ENCODE peak calls at places on chromosome 19, in eight cellular contexts. F is HepG2, D is breast epithelium, O is sigmoid colon, C is H1, U is K562, A is tibial nerve, E is transverse colon. Y is an unnamed sample.
A peak's percentile ranks its signal among the peaks of the same experiment; 100 is the strongest.

GRCh38 chr19:41774515-41774980 is 19.2 kb downstream of the CEACAM6 start:
- DNase-seq in O (no peak), D (no peak), E (peak; percentile 84), F (no peak), A (no peak), U (no peak), C (no peak), Y (no peak)

GRCh38 chr19:18443831-18444230 is 5.9 kb upstream of the ISYNA1 start:
- DNase-seq in U (no peak), E (no peak), C (no peak), O (no peak), F (no peak), D (no peak), A (no peak), Y (no peak)

GRCh38 chr19:30920238-30920637 is 429.0 kb downstream of the TSHZ3 start:
- DNase-seq in F (no peak), U (no peak), A (no peak), C (no peak), E (no peak), O (no peak), D (no peak), Y (no peak)

GRCh38 chr19:1004803-1005664 is 4.8 kb downstream of the GRIN3B start:
- DNase-seq in O (no peak), U (no peak), E (no peak), F (no peak), D (no peak), A (no peak), C (no peak), Y (no peak)

GRCh38 chr19:35223856-35224505 is 4.6 kb downstream of the FAM187B start:
- DNase-seq in U (no peak), E (no peak), O (no peak), D (no peak), C (no peak), F (no peak), A (no peak), Y (no peak)

GRCh38 chr19:3129112-3129511 is 6.7 kb upstream of the GNA15 start:
- DNase-seq in E (no peak), C (no peak), A (no peak), F (peak; percentile 35), U (no peak), D (no peak), O (no peak), Y (no peak)

GRCh38 chr19:44959691-44960090 is 4.5 kb downstream of the CLPTM1 start:
- DNase-seq in E (no peak), A (no peak), O (no peak), U (no peak), D (no peak), C (no peak), F (no peak), Y (no peak)

GRCh38 chr19:44455100-44455499 is 6.8 kb upstream of the ZNF229 start:
- DNase-seq in O (no peak), D (no peak), A (no peak), F (no peak), E (no peak), U (no peak), C (no peak), Y (no peak)

GRCh38 chr19:5186293-5187050 is 154.1 kb downstream of the PTPRS start:
- DNase-seq in F (no peak), O (no peak), C (no peak), D (no peak), E (no peak), U (no peak), A (no peak), Y (no peak)

GRCh38 chr19:56360841-56361240 is 32.5 kb downstream of the ZNF582 start:
- DNase-seq in F (no peak), E (no peak), D (no peak), U (no peak), A (no peak), C (no peak), O (no peak), Y (no peak)

GRCh38 chr19:58054792-58055482 is 4.1 kb upstream of the ZNF135 start:
- DNase-seq in O (no peak), F (no peak), A (no peak), E (peak; percentile 14), U (no peak), C (no peak), D (no peak), Y (no peak)

GRCh38 chr19:43148233-43148632 is 38.1 kb downstream of the PSG5 start:
- DNase-seq in E (no peak), O (no peak), C (no peak), F (no peak), A (no peak), U (no peak), D (no peak), Y (no peak)

GRCh38 chr19:17487240-17488121 is 17.2 kb downstream of the SLC27A1 start:
- DNase-seq in C (no peak), F (no peak), U (peak; percentile 68), A (no peak), E (no peak), O (no peak), D (no peak), Y (no peak)

GRCh38 chr19:13015361-13016231 is 20.3 kb downstream of the NFIX start:
- DNase-seq in C (no peak), U (peak; percentile 38), F (no peak), E (no peak), D (no peak), A (no peak), O (no peak), Y (no peak)

GRCh38 chr19:52248256-52248655 is 21.1 kb upstream of the ZNF766 start:
- DNase-seq in F (peak; percentile 40), A (peak; percentile 44), D (no peak), U (no peak), E (peak; percentile 66), O (no peak), C (no peak), Y (no peak)

GRCh38 chr19:56294557-56294956 is 20.1 kb downstream of the ZSCAN5A start:
- DNase-seq in O (no peak), D (no peak), C (no peak), U (no peak), E (no peak), F (no peak), A (no peak), Y (no peak)

GRCh38 chr19:40719414-40719894 is 2.5 kb downstream of the ITPKC start:
- DNase-seq in C (no peak), F (no peak), E (no peak), D (no peak), U (no peak), O (no peak), A (no peak), Y (no peak)

GRCh38 chr19:33259532-33259931 is 33.9 kb upstream of the SLC7A10 start:
- DNase-seq in U (no peak), O (no peak), F (no peak), A (no peak), C (no peak), D (no peak), E (no peak), Y (no peak)

GRCh38 chr19:7516878-7517277 is 975 bp downstream of the ZNF358 start:
- DNase-seq in C (no peak), D (no peak), E (no peak), A (no peak), F (no peak), O (peak; percentile 64), U (no peak), Y (no peak)

GRCh38 chr19:46115396-46116109 is 8.9 kb downstream of the IGFL3 start:
- DNase-seq in E (no peak), D (no peak), O (no peak), C (no peak), F (no peak), U (no peak), A (no peak), Y (no peak)
- H3K4me1 ChIP-seq in E (no peaks in the 10 kb centered on the region), D (peaks cover 8% of the 10 kb centered on the region), O (no peaks in the 10 kb centered on the region), C (peaks cover 3% of the 10 kb centered on the region), F (no peaks in the 10 kb centered on the region), U (no peaks in the 10 kb centered on the region), A (no peaks in the 10 kb centered on the region), Y (no peaks in the 10 kb centered on the region)

DNA sequence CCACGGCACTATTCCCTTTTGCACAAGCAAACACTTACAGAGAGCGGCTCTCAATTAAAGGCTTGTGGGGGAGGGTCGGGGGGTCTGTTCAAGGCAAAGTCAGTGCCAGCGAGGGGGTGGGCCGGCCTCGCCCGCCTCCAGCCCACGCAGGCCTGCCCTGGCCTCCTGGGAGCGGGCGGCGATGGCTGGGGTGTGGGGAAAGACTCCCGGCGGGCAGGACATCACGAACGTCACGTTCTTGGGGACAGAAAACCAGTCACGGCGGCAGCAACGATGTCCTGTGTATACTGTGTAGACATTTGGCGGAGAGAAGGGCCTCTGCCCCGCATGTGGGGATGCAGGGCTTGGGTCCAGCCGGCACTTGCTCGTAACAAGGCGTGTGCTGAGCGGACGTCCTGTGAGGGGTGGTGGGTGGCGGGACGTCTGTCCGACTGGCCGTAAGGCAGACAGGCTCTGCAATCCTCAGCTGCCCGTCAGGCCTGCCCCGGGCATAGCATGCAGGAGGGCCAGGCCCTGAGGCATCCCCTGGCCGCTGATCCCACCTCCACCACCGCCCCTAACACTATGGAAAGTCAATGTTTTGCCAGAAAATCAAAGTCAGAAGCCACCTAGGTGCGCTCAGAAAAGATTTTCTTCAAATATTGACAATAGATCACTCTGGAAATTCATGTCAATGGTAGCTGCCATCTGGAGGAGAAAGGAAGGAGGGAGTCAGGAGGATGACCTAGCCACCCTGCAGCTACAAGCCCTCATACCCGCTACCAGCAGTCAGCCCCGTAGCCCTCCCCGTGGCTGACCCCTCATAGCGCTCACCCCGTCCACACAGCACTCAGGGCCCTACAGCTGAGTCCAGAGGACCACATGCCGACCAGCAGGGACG is 5.8 kb upstream of the EPHX3 start:
- DNase-seq in D (no peak), F (no peak), E (no peak), C (no peak), U (no peak), O (no peak), A (no peak), Y (no peak)
- TF ChIP-seq POLR2A in D (no peak), F (no peak), E (no peak), C (no peak), U (no peak), O (no peak), A (no peak), Y (no peak)

DNA sequence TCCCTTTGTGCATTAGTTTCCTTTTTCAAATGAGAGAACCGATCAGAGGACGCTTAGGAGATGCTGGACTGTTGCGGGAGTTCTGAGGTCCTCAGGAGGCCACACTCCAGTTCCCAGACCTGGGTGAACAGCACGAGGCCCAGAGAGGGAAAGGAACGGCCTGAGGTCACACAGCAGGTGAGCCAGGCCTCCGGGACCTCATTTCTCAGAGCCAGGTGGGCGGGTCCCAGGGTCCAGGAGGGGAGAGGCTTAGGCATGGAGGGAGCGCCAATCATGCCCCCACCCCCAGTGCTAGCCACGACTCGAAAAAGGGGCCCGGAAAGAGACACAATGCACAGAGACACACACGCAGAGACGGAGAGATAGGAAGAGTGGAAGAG is 1.8 kb downstream of the ELAVL3 start:
- DNase-seq in E (no peak), D (no peak), O (no peak), U (no peak), C (no peak), A (no peak), F (no peak), Y (no peak)
- H3K27ac ChIP-seq in E (no peak overlapping the region), D (no peak overlapping the region), O (no peak overlapping the region), U (no peak overlapping the region), C (no peak overlapping the region), A (no peak overlapping the region), F (no peak overlapping the region), Y (no peak overlapping the region)

DNA sequence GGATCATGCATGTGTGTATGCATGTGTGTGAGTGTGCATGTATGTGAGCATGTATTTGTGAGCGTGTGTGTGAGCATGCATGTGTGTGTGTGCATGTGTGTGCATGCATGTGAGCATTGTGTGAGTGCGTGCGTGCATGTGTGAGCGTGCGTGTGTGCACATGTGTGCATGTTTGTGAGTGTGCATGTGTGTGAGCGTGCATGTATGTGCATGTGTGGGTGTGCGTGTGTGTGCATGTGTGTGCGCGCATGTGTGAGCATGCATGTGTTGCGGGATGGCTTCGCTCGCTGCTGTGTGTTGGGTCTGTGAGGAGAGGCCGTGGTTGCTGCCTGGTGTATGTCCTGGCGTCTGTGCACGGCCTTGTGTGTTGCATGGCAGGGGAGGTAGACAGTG is 32.4 kb downstream of the PAK4 start:
- DNase-seq in C (no peak), U (no peak), A (no peak), D (no peak), F (no peak), E (no peak), O (no peak), Y (no peak)
- H3K4me1 ChIP-seq in C (peaks cover 4% of the 10 kb centered on the region), U (peaks cover 39% of the 10 kb centered on the region), A (peaks cover 32% of the 10 kb centered on the region), D (peaks cover 63% of the 10 kb centered on the region), F (peaks cover 60% of the 10 kb centered on the region), E (peaks cover 13% of the 10 kb centered on the region), O (no peaks in the 10 kb centered on the region), Y (peaks cover 96% of the 10 kb centered on the region)